ENCODE peak calls at places on chromosomes 3 and 15, in four cellular contexts. One of them, this sample, is unnamed.

GRCh38 chr3:68878322-68878721 is 54.0 kb downstream of the TAFA4 start:
- DNase-seq in AG04450: no peak
- DNase-seq in stomach: no peak
- DNase-seq in BJ: no peak
- DNase-seq in this sample: peak; percentile 7

GRCh38 chr3:27729748-27730611 is 7.9 kb upstream of the EOMES start:
- DNase-seq in AG04450: no peak
- DNase-seq in stomach: no peak
- DNase-seq in BJ: no peak
- DNase-seq in this sample: no peak

GRCh38 chr3:135374571-135374970 is 579.5 kb downstream of the EPHB1 start:
- DNase-seq in AG04450: no peak
- DNase-seq in stomach: no peak
- DNase-seq in BJ: no peak
- DNase-seq in this sample: no peak

GRCh38 chr3:9887478-9887877 is 2.9 kb upstream of the JAGN1 start:
- DNase-seq in AG04450: no peak
- DNase-seq in stomach: no peak
- DNase-seq in BJ: no peak
- DNase-seq in this sample: no peak

GRCh38 chr15:75192307-75192706 is 9.4 kb upstream of the C15orf39 start:
- DNase-seq in AG04450: no peak
- DNase-seq in stomach: no peak
- DNase-seq in BJ: no peak
- DNase-seq in this sample: no peak

GRCh38 chr3:4533489-4534443 is 40.6 kb downstream of the ITPR1 start:
- DNase-seq in AG04450: no peak
- DNase-seq in stomach: no peak
- DNase-seq in BJ: no peak
- DNase-seq in this sample: no peak

GRCh38 chr15:81002254-81003022 is 1.7 kb downstream of the TLNRD1 start:
- DNase-seq in AG04450: no peak
- DNase-seq in stomach: no peak
- DNase-seq in BJ: no peak
- DNase-seq in this sample: no peak

GRCh38 chr3:187798531-187799520 is 53.6 kb upstream of the BCL6 start:
- DNase-seq in AG04450: no peak
- DNase-seq in stomach: no peak
- DNase-seq in BJ: no peak
- DNase-seq in this sample: no peak

GRCh38 chr3:97823503-97824004 is 1.7 kb downstream of the CRYBG3 start:
- DNase-seq in AG04450: no peak
- DNase-seq in stomach: no peak
- DNase-seq in BJ: no peak
- DNase-seq in this sample: no peak

GRCh38 chr15:40047413-40048154 is 8.6 kb upstream of the SRP14 start:
- DNase-seq in AG04450: no peak
- DNase-seq in stomach: peak; percentile 47
- DNase-seq in BJ: no peak
- DNase-seq in this sample: no peak

GRCh38 chr3:111582114-111582461 is 13.1 kb downstream of the ZBED2 start:
- DNase-seq in AG04450: peak; percentile 44
- DNase-seq in stomach: no peak
- DNase-seq in BJ: peak; percentile 83
- DNase-seq in this sample: peak; percentile 68

GRCh38 chr3:61560452-61561373 is 658 bp upstream of the PTPRG start:
- DNase-seq in AG04450: peak; percentile 46
- DNase-seq in stomach: peak; percentile 75
- DNase-seq in BJ: no peak
- DNase-seq in this sample: no peak

GRCh38 chr3:176514297-176514696 is 683.0 kb downstream of the TBL1XR1 start:
- DNase-seq in AG04450: no peak
- DNase-seq in stomach: no peak
- DNase-seq in BJ: no peak
- DNase-seq in this sample: peak; percentile 17

GRCh38 chr15:100129677-100130076 is 212.1 kb downstream of the ADAMTS17 start:
- DNase-seq in AG04450: no peak
- DNase-seq in stomach: no peak
- DNase-seq in BJ: no peak
- DNase-seq in this sample: no peak

GRCh38 chr15:100133981-100134711 is 207.6 kb downstream of the ADAMTS17 start:
- DNase-seq in AG04450: no peak
- DNase-seq in stomach: no peak
- DNase-seq in BJ: no peak
- DNase-seq in this sample: no peak

GRCh38 chr15:100132309-100132708 is 209.5 kb downstream of the ADAMTS17 start:
- DNase-seq in AG04450: no peak
- DNase-seq in stomach: no peak
- DNase-seq in BJ: no peak
- DNase-seq in this sample: no peak

GRCh38 chr15:100133001-100133400 is 208.8 kb downstream of the ADAMTS17 start:
- DNase-seq in AG04450: no peak
- DNase-seq in stomach: no peak
- DNase-seq in BJ: no peak
- DNase-seq in this sample: no peak

DNA sequence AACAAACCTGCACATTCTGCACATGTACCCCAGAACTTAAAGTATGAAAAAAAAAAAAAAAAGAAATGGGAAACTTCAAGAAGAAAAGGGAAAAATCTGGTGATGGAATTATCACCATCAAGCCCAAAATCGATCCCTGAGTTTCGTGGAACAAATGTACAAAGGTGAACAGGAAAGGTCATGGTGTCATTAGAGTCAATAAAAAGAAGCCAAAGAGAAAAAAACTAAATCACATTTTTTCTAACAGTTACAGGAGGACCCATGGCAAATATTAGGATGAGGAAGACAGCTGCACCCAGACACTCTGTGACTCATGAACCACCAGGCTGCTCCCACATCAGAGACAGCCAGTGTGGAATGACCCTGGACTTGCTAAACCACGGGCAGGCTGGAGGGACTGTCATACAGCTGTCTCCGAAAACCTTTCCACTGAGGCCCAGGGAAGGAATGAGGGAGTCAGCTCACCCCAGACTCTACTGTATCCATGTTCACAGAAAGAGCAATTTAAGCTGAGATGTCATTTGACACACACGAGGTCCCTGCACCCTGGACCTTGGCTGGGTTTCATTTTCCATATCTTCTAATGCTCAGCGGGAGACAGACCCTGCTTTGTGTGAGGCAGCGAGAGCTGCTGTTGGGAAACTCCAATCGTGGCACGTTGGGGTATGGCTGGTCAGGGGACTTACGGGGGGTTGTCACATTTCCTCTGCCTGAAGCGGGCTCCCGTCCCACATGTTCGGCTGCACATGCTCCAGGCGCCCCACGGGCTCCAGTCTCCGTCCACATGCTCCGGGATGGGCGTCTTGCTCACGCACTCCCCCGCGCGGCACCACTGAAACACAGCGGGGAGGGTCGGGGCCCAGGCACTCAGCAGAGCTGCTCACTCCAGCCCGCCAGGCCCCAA is 210.2 kb downstream of the ADAMTS17 start:
- DNase-seq in AG04450: no peak
- DNase-seq in stomach: peak; percentile 41
- DNase-seq in BJ: no peak
- DNase-seq in this sample: no peak
- TF ChIP-seq CTCF in AG04450: peak; percentile 63
- TF ChIP-seq CTCF in stomach: no peak
- TF ChIP-seq CTCF in BJ: no peak
- TF ChIP-seq CTCF in this sample: no peak

GRCh38 chr15:41881550-41881924 is 12.3 kb downstream of the SPTBN5 start:
- DNase-seq in AG04450: no peak
- DNase-seq in stomach: no peak
- DNase-seq in BJ: no peak
- DNase-seq in this sample: no peak
- H3K4me3 ChIP-seq in AG04450: no peak overlapping the region
- H3K4me3 ChIP-seq in stomach: peak overlapping the region; percentile 40
- H3K4me3 ChIP-seq in BJ: no peak overlapping the region
- H3K4me3 ChIP-seq in this sample: no peak overlapping the region

GRCh38 chr3:129343643-129344360 is 65.1 kb downstream of the HMCES start:
- DNase-seq in AG04450: no peak
- DNase-seq in stomach: peak; percentile 56
- DNase-seq in BJ: no peak
- DNase-seq in this sample: no peak
- TF ChIP-seq CTCF in AG04450: peak; percentile 64
- TF ChIP-seq CTCF in stomach: no peak
- TF ChIP-seq CTCF in BJ: peak; percentile 65
- TF ChIP-seq CTCF in this sample: peak; percentile 60

GRCh38 chr15:73681073-73681472 is 3.1 kb upstream of the CD276 start:
- DNase-seq in AG04450: no peak
- DNase-seq in stomach: no peak
- DNase-seq in BJ: no peak
- DNase-seq in this sample: no peak

GRCh38 chr15:73683624-73684536 is at the start of gene CD276:
- DNase-seq in AG04450: no peak
- DNase-seq in stomach: peak; percentile 80
- DNase-seq in BJ: no peak
- DNase-seq in this sample: no peak

GRCh38 chr15:73681856-73682596 is 2.2 kb upstream of the CD276 start:
- DNase-seq in AG04450: no peak
- DNase-seq in stomach: no peak
- DNase-seq in BJ: no peak
- DNase-seq in this sample: no peak

GRCh38 chr15:73682597-73683090 is 1.5 kb upstream of the CD276 start:
- DNase-seq in AG04450: no peak
- DNase-seq in stomach: no peak
- DNase-seq in BJ: no peak
- DNase-seq in this sample: no peak

GRCh38 chr15:73683257-73683623 is 943 bp upstream of the CD276 start:
- DNase-seq in AG04450: no peak
- DNase-seq in stomach: no peak
- DNase-seq in BJ: no peak
- DNase-seq in this sample: no peak
- H3K4me3 ChIP-seq in AG04450: no peak overlapping the region
- H3K4me3 ChIP-seq in stomach: no peak overlapping the region
- H3K4me3 ChIP-seq in BJ: no peak overlapping the region
- H3K4me3 ChIP-seq in this sample: no peak overlapping the region

DNA sequence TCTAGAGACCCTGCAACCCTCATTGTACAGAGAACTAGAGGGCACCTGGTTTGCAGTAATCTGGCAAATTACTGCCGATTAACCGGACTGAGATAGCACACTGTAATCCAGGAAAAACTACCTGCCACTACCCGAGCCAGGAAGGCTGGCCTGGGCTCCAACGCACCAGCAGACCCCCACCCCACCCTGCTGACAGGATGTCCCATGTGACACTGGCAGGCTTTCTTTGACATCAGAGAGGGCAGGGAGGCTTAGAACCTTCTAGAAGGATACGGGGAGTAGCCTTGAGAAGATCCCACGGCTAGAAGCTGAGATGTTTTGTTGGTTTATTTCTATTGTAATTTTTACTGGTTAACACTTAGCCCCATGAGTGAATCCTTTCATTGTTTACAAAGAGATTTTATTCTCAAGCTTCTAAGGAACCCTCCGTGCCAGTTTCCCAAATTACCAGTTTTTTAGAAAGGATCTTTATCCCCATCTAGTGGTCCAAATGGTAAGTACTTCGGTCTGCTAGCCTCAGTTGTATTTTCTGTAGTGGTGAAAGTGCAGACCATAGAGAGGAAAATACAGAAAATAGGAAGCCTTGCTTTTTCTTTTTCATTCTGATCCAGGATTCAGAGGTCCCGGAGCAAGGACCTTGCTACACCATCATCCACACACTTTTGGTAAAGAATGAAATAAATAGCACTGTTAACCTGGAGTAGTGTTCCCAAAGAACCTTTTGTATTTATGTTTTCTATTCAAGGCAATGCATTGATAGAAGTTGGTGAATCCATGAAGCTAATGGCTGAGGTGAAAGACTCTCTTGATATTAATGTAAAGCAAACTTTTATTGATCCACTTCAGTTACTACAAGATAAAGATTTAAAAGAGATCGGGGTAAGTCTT is 81.9 kb upstream of the ADAMTSL3 start:
- DNase-seq in AG04450: no peak
- DNase-seq in stomach: no peak
- DNase-seq in BJ: no peak
- DNase-seq in this sample: peak; percentile 8
- TF ChIP-seq CTCF in AG04450: peak; percentile 70
- TF ChIP-seq CTCF in stomach: no peak
- TF ChIP-seq CTCF in BJ: peak; percentile 65
- TF ChIP-seq CTCF in this sample: peak; percentile 63

DNA sequence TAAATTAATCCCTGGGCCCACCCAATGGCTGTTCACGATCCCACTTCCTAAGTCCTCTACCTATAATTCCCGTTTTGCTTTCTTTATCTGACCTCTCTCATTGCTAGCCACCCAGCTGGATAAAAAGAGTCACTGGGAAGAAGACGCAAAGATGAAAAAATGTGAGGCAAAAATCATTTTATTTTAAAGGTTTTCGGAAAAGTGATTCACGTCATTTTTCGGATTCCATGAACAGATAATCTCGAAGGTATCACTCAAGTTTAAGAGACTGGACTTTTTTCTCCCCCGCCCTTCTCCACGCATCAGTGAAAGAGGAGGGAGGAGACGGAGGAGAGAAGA is 266.6 kb downstream of the CGGBP1 start:
- DNase-seq in AG04450: no peak
- DNase-seq in stomach: no peak
- DNase-seq in BJ: no peak
- DNase-seq in this sample: no peak
- H3K4me3 ChIP-seq in AG04450: no peak overlapping the region
- H3K4me3 ChIP-seq in stomach: peak overlapping the region; percentile 30
- H3K4me3 ChIP-seq in BJ: no peak overlapping the region
- H3K4me3 ChIP-seq in this sample: no peak overlapping the region

DNA sequence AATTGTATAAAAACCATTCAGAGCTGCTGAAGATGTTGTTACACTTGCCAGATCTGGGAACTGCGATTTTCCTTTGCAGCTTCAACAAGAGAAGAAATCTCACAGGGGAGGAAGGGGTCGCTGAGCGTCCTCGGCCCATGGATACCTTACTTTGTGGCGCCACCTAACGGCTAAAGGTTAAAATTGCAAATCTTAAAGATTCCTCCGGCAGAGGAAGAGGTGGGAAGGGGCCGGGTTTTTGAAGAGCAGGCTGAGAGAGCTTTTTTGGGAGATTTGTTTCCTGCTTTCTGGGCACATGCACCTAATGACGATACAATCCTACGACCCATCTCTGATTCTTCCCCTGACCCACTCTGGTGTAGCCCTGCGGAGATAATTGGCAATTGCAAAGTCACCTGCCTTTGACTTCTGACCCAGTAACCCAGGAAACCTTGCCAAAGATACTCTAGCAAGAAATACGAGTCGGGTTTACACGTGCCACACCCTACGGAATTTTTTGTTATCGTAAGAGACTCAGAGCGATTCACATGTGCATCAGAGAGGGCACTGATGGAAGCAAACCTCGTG is 55.4 kb upstream of the CHRNA7 start:
- DNase-seq in AG04450: no peak
- DNase-seq in stomach: no peak
- DNase-seq in BJ: no peak
- DNase-seq in this sample: no peak
- TF ChIP-seq CTCF in AG04450: peak; percentile 68
- TF ChIP-seq CTCF in stomach: no peak
- TF ChIP-seq CTCF in BJ: peak; percentile 55
- TF ChIP-seq CTCF in this sample: peak; percentile 44

This sample was measured in AG09309.